ENCODE peak calls at places on chromosomes 13 and 19, in nine cellular contexts. One of them, this sample, is unnamed.

GRCh38 chr13:74930402-74931165 is 551.4 kb downstream of the TBC1D4 start:
- DNase-seq in colonic mucosa: no peak
- DNase-seq in HTR-8/SVneo: peak; percentile 5
- DNase-seq in H9: no peak
- DNase-seq in HS-5: peak; percentile 61
- DNase-seq in CD8-positive, alpha-beta memory T cell: no peak
- DNase-seq in NCI-H2227 treated with DMSO at 0.1 percent for 48 hours: no peak
- DNase-seq in naive B cell: no peak
- DNase-seq in activated CD4-positive, alpha-beta T cell treated with anti-CD3 and anti-CD28 coated beads for 24 hours: no peak
- DNase-seq in this sample: no peak

GRCh38 chr19:50239916-50240585 is 36.6 kb downstream of the MYH14 start:
- DNase-seq in colonic mucosa: no peak
- DNase-seq in HS-5: no peak
- DNase-seq in activated CD4-positive, alpha-beta T cell treated with anti-CD3 and anti-CD28 coated beads for 24 hours: no peak
- DNase-seq in H9: no peak
- DNase-seq in NCI-H2227 treated with DMSO at 0.1 percent for 48 hours: no peak
- DNase-seq in naive B cell: no peak
- DNase-seq in CD8-positive, alpha-beta memory T cell: no peak
- DNase-seq in HTR-8/SVneo: no peak
- DNase-seq in this sample: no peak

GRCh38 chr19:19068659-19069509 is 5.1 kb downstream of the SLC25A42 start:
- DNase-seq in naive B cell: no peak
- DNase-seq in CD8-positive, alpha-beta memory T cell: no peak
- DNase-seq in HS-5: no peak
- DNase-seq in H9: no peak
- DNase-seq in activated CD4-positive, alpha-beta T cell treated with anti-CD3 and anti-CD28 coated beads for 24 hours: no peak
- DNase-seq in colonic mucosa: no peak
- DNase-seq in HTR-8/SVneo: no peak
- DNase-seq in NCI-H2227 treated with DMSO at 0.1 percent for 48 hours: no peak
- DNase-seq in this sample: no peak

GRCh38 chr13:29878101-29878500 is 27.7 kb upstream of the UBL3 start:
- DNase-seq in HTR-8/SVneo: no peak
- DNase-seq in naive B cell: no peak
- DNase-seq in activated CD4-positive, alpha-beta T cell treated with anti-CD3 and anti-CD28 coated beads for 24 hours: no peak
- DNase-seq in NCI-H2227 treated with DMSO at 0.1 percent for 48 hours: no peak
- DNase-seq in HS-5: no peak
- DNase-seq in CD8-positive, alpha-beta memory T cell: no peak
- DNase-seq in colonic mucosa: no peak
- DNase-seq in H9: no peak
- DNase-seq in this sample: no peak

GRCh38 chr13:48602296-48603040 is 51.3 kb upstream of the CYSLTR2 start:
- DNase-seq in HTR-8/SVneo: no peak
- DNase-seq in colonic mucosa: no peak
- DNase-seq in CD8-positive, alpha-beta memory T cell: no peak
- DNase-seq in activated CD4-positive, alpha-beta T cell treated with anti-CD3 and anti-CD28 coated beads for 24 hours: no peak
- DNase-seq in NCI-H2227 treated with DMSO at 0.1 percent for 48 hours: no peak
- DNase-seq in naive B cell: no peak
- DNase-seq in H9: no peak
- DNase-seq in HS-5: no peak
- DNase-seq in this sample: no peak

GRCh38 chr19:37991841-37992248 is 84.8 kb downstream of the SIPA1L3 start:
- DNase-seq in HTR-8/SVneo: no peak
- DNase-seq in NCI-H2227 treated with DMSO at 0.1 percent for 48 hours: no peak
- DNase-seq in CD8-positive, alpha-beta memory T cell: no peak
- DNase-seq in colonic mucosa: no peak
- DNase-seq in activated CD4-positive, alpha-beta T cell treated with anti-CD3 and anti-CD28 coated beads for 24 hours: no peak
- DNase-seq in HS-5: no peak
- DNase-seq in H9: no peak
- DNase-seq in naive B cell: no peak
- DNase-seq in this sample: no peak

GRCh38 chr13:100735494-100735893 is 60.9 kb upstream of the TMTC4 start:
- DNase-seq in activated CD4-positive, alpha-beta T cell treated with anti-CD3 and anti-CD28 coated beads for 24 hours: no peak
- DNase-seq in HS-5: no peak
- DNase-seq in naive B cell: no peak
- DNase-seq in NCI-H2227 treated with DMSO at 0.1 percent for 48 hours: no peak
- DNase-seq in colonic mucosa: no peak
- DNase-seq in HTR-8/SVneo: no peak
- DNase-seq in CD8-positive, alpha-beta memory T cell: no peak
- DNase-seq in H9: no peak
- DNase-seq in this sample: no peak

GRCh38 chr13:99501952-99502310 is 659 bp downstream of the TM9SF2 start:
- DNase-seq in H9: no peak
- DNase-seq in CD8-positive, alpha-beta memory T cell: peak; percentile 12
- DNase-seq in activated CD4-positive, alpha-beta T cell treated with anti-CD3 and anti-CD28 coated beads for 24 hours: no peak
- DNase-seq in colonic mucosa: peak; percentile 55
- DNase-seq in HTR-8/SVneo: no peak
- DNase-seq in HS-5: no peak
- DNase-seq in naive B cell: no peak
- DNase-seq in NCI-H2227 treated with DMSO at 0.1 percent for 48 hours: no peak
- DNase-seq in this sample: no peak

GRCh38 chr13:110266983-110267382 is 40.0 kb downstream of the COL4A1 start:
- DNase-seq in HS-5: no peak
- DNase-seq in activated CD4-positive, alpha-beta T cell treated with anti-CD3 and anti-CD28 coated beads for 24 hours: no peak
- DNase-seq in CD8-positive, alpha-beta memory T cell: no peak
- DNase-seq in HTR-8/SVneo: no peak
- DNase-seq in H9: peak; percentile 69
- DNase-seq in colonic mucosa: no peak
- DNase-seq in NCI-H2227 treated with DMSO at 0.1 percent for 48 hours: no peak
- DNase-seq in naive B cell: no peak
- DNase-seq in this sample: no peak

GRCh38 chr13:48121733-48122132 is 26.8 kb upstream of the MED4 start:
- DNase-seq in CD8-positive, alpha-beta memory T cell: no peak
- DNase-seq in colonic mucosa: no peak
- DNase-seq in H9: no peak
- DNase-seq in naive B cell: no peak
- DNase-seq in activated CD4-positive, alpha-beta T cell treated with anti-CD3 and anti-CD28 coated beads for 24 hours: no peak
- DNase-seq in HS-5: no peak
- DNase-seq in HTR-8/SVneo: no peak
- DNase-seq in NCI-H2227 treated with DMSO at 0.1 percent for 48 hours: no peak
- DNase-seq in this sample: no peak

GRCh38 chr19:42683917-42684513 is 56.3 kb downstream of the PSG3 start:
- DNase-seq in CD8-positive, alpha-beta memory T cell: peak; percentile 3
- DNase-seq in NCI-H2227 treated with DMSO at 0.1 percent for 48 hours: no peak
- DNase-seq in HTR-8/SVneo: no peak
- DNase-seq in H9: no peak
- DNase-seq in HS-5: peak; percentile 13
- DNase-seq in activated CD4-positive, alpha-beta T cell treated with anti-CD3 and anti-CD28 coated beads for 24 hours: no peak
- DNase-seq in colonic mucosa: no peak
- DNase-seq in naive B cell: no peak
- DNase-seq in this sample: no peak

GRCh38 chr13:23321534-23322241 is 111.8 kb downstream of the SACS start:
- DNase-seq in CD8-positive, alpha-beta memory T cell: no peak
- DNase-seq in NCI-H2227 treated with DMSO at 0.1 percent for 48 hours: no peak
- DNase-seq in HS-5: peak; percentile 56
- DNase-seq in HTR-8/SVneo: peak; percentile 61
- DNase-seq in activated CD4-positive, alpha-beta T cell treated with anti-CD3 and anti-CD28 coated beads for 24 hours: no peak
- DNase-seq in colonic mucosa: no peak
- DNase-seq in H9: no peak
- DNase-seq in naive B cell: no peak
- DNase-seq in this sample: peak; percentile 74

GRCh38 chr19:54893406-54893805 is 12.5 kb upstream of the NCR1 start:
- DNase-seq in NCI-H2227 treated with DMSO at 0.1 percent for 48 hours: no peak
- DNase-seq in CD8-positive, alpha-beta memory T cell: no peak
- DNase-seq in naive B cell: no peak
- DNase-seq in activated CD4-positive, alpha-beta T cell treated with anti-CD3 and anti-CD28 coated beads for 24 hours: no peak
- DNase-seq in HTR-8/SVneo: no peak
- DNase-seq in colonic mucosa: no peak
- DNase-seq in HS-5: no peak
- DNase-seq in H9: peak; percentile 95
- DNase-seq in this sample: no peak

GRCh38 chr13:105070452-105070851 is 1465.0 kb downstream of the EFNB2 start:
- DNase-seq in HS-5: no peak
- DNase-seq in CD8-positive, alpha-beta memory T cell: no peak
- DNase-seq in H9: no peak
- DNase-seq in naive B cell: no peak
- DNase-seq in NCI-H2227 treated with DMSO at 0.1 percent for 48 hours: no peak
- DNase-seq in HTR-8/SVneo: no peak
- DNase-seq in activated CD4-positive, alpha-beta T cell treated with anti-CD3 and anti-CD28 coated beads for 24 hours: no peak
- DNase-seq in colonic mucosa: no peak
- DNase-seq in this sample: no peak

GRCh38 chr13:31199849-31200635 is at the start of gene B3GLCT:
- DNase-seq in CD8-positive, alpha-beta memory T cell: peak; percentile 71
- DNase-seq in activated CD4-positive, alpha-beta T cell treated with anti-CD3 and anti-CD28 coated beads for 24 hours: peak; percentile 57
- DNase-seq in H9: peak; percentile 87
- DNase-seq in HTR-8/SVneo: peak; percentile 70
- DNase-seq in HS-5: no peak
- DNase-seq in naive B cell: peak; percentile 85
- DNase-seq in colonic mucosa: peak; percentile 81
- DNase-seq in NCI-H2227 treated with DMSO at 0.1 percent for 48 hours: peak; percentile 37
- DNase-seq in this sample: peak; percentile 60

GRCh38 chr19:44071824-44072542 is at the start of gene ZNF284:
- DNase-seq in colonic mucosa: peak; percentile 93
- DNase-seq in HTR-8/SVneo: peak; percentile 94
- DNase-seq in NCI-H2227 treated with DMSO at 0.1 percent for 48 hours: peak; percentile 74
- DNase-seq in H9: peak; percentile 95
- DNase-seq in CD8-positive, alpha-beta memory T cell: peak; percentile 68
- DNase-seq in HS-5: no peak
- DNase-seq in activated CD4-positive, alpha-beta T cell treated with anti-CD3 and anti-CD28 coated beads for 24 hours: peak; percentile 64
- DNase-seq in naive B cell: peak; percentile 84
- DNase-seq in this sample: peak; percentile 84

This sample was measured in tibial artery.